ENCODE peak calls at places on chromosomes 12 and 14, in six cellular contexts. C is K562, N is A549, K is GM12878, U is HepG2, M is endothelial cell of umbilical vein. G is an unnamed sample.

GRCh38 chr14:25833341-25834121 is 764.3 kb downstream of the NOVA1 start:
- DNase-seq in C (peak), N (peak), K (no peak), U (peak), M (peak), G (peak)

GRCh38 chr14:47660158-47660557 is 15.2 kb downstream of the MDGA2 start:
- DNase-seq in C (no peak), N (no peak), K (no peak), U (no peak), M (no peak), G (no peak)

GRCh38 chr12:117119592-117120198 is 20.5 kb upstream of the TESC start:
- DNase-seq in C (peak), N (peak), K (no peak), U (peak), M (no peak), G (peak)

GRCh38 chr12:6963016-6963731 is 7.3 kb downstream of the PHB2 start:
- DNase-seq in C (no peak), N (no peak), K (no peak), U (no peak), M (no peak), G (no peak)

GRCh38 chr14:103485504-103485903 is 37.1 kb downstream of the CKB start:
- DNase-seq in C (no peak), N (no peak), K (no peak), U (no peak), M (no peak), G (no peak)

GRCh38 chr12:93419388-93420034 is 22.2 kb downstream of the UBE2N start:
- DNase-seq in C (peak), N (peak), K (no peak), U (peak), M (peak), G (peak)

GRCh38 chr12:117842220-117842619 is 126.6 kb downstream of the KSR2 start:
- DNase-seq in C (no peak), N (no peak), K (no peak), U (no peak), M (no peak), G (no peak)

GRCh38 chr12:67299526-67299925 is 30.4 kb downstream of the CAND1 start:
- DNase-seq in C (no peak), N (no peak), K (no peak), U (no peak), M (no peak), G (no peak)

GRCh38 chr12:31966558-31967205 is 7.5 kb downstream of the RESF1 start:
- DNase-seq in C (no peak), N (no peak), K (no peak), U (no peak), M (peak), G (no peak)

GRCh38 chr14:21993070-21993469 is 319.5 kb upstream of the OR4E1 start:
- DNase-seq in C (no peak), N (peak), K (no peak), U (no peak), M (no peak), G (no peak)

GRCh38 chr14:33564774-33565630 is 385.9 kb downstream of the EGLN3 start:
- DNase-seq in C (peak), N (no peak), K (peak), U (peak), M (peak), G (peak)

GRCh38 chr12:12611512-12612306 is at the start of gene CREBL2:
- DNase-seq in C (peak), N (peak), K (peak), U (peak), M (peak), G (peak)
- TF ChIP-seq POLR2A in C (peak), N (peak), K (peak), U (peak), M (peak), G (peak)

GRCh38 chr12:76192416-76192815 is 107.9 kb upstream of the NAP1L1 start:
- DNase-seq in C (no peak), N (no peak), K (no peak), U (no peak), M (no peak), G (no peak)
- H3K4me3 ChIP-seq in C (no peak), N (no peak), K (no peak), U (no peak), M (no peak), G (no peak)

GRCh38 chr14:59184396-59184795 is 4.1 kb upstream of the DAAM1 start:
- DNase-seq in C (no peak), N (no peak), K (no peak), U (no peak), M (no peak), G (no peak)

GRCh38 chr14:59187802-59188460 is 536 bp upstream of the DAAM1 start:
- DNase-seq in C (peak), N (peak), K (no peak), U (no peak), M (no peak), G (peak)

GRCh38 chr14:59183150-59183549 is 5.3 kb upstream of the DAAM1 start:
- DNase-seq in C (no peak), N (no peak), K (no peak), U (no peak), M (no peak), G (no peak)

GRCh38 chr14:59186316-59186715 is 2.2 kb upstream of the DAAM1 start:
- DNase-seq in C (no peak), N (no peak), K (no peak), U (no peak), M (no peak), G (no peak)

DNA sequence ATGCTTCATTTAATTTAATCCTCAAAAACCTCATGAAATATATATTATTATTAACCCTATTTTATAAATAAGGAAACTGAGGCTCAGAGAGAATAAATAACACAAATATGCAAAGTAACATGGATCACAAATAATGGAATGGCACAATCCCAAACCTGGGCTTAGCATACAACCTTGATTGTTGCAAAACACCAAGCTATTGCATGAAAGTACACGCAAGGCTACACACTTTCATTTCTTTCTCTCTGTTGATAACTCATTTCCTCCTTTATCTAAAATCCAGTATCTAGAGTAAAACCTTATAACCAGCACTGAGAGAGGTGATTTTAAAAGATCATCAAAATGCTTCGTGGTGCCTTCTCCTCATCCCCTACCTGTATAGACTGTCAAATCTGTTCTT is 2.8 kb upstream of the DAAM1 start:
- DNase-seq in C (no peak), N (no peak), K (no peak), U (no peak), M (no peak), G (no peak)
- TF ChIP-seq MYC in C (no peak), N (no peak), K (no peak), U (no peak), M (no peak), G (no peak)

GRCh38 chr12:68367136-68367535 is 35.0 kb upstream of the MDM1 start:
- DNase-seq in C (no peak), N (no peak), K (no peak), U (no peak), M (no peak), G (no peak)

GRCh38 chr12:68361953-68362352 is 29.8 kb upstream of the MDM1 start:
- DNase-seq in C (no peak), N (no peak), K (no peak), U (no peak), M (no peak), G (no peak)

GRCh38 chr12:68367903-68368302 is 35.7 kb upstream of the MDM1 start:
- DNase-seq in C (no peak), N (peak), K (no peak), U (no peak), M (no peak), G (peak)

GRCh38 chr12:68368332-68368731 is 36.2 kb upstream of the MDM1 start:
- DNase-seq in C (no peak), N (peak), K (no peak), U (no peak), M (no peak), G (peak)

DNA sequence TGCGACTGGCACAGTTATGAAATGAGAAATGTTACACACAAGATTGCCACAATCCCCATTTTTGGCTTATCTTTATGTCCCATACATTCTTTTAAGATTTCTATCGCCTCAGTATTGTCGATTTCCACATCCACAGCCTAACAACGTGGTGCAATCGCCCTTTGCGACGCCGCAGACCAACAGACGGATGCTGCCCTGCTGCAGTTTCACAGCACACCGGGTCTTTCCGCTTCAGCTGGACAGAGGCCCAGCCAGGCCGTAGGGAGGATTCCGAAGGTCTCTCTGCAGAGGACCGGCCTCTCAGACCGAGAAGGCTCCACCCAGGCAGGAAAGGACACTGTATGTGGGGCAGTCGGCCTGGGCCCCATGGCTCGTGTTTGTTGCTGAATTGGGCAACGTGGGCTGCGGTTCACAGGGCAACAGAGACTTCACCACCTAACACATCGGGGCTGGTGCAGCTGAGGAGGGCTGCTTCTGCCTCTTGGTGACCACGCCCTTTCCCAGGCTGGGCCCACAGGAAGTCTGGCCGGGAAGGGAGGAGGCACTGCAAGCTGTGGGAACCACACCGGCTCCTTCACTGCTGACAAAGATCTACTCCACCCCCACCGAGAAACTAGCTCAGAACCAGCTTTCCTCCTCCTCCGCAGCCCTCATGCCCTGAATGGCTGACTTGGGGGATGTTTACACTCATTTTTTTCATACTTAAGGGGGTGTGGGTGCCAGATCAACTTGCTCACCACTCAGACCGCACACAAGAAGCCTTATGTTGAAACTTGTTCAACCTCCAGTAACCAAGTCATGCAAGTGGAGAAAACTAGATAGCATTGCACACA is 32.9 kb upstream of the MDM1 start:
- DNase-seq in C (peak), N (peak), K (peak), U (peak), M (peak), G (peak)
- TF ChIP-seq POLR2A in C (peak), N (peak), K (peak), U (peak), M (peak), G (peak)